ENCODE peak calls at places on chromosomes 16 and 17, in four cellular contexts. G is GM23248, I is PC-3, R is hepatocyte. Q is an unnamed sample.

GRCh38 chr17:6304894-6305612 is 129.9 kb downstream of the AIPL1 start:
- DNase-seq in G (no peak), I (peak; percentile 42), R (no peak), Q (no peak)

GRCh38 chr17:55584055-55584685 is 72.9 kb upstream of the SMIM36 start:
- DNase-seq in G (peak; percentile 56), I (peak; percentile 65), R (no peak), Q (peak; percentile 88)

GRCh38 chr17:8366231-8366630 is 10.3 kb downstream of the KRABD2 start:
- DNase-seq in G (peak; percentile 81), I (peak; percentile 58), R (no peak), Q (no peak)

GRCh38 chr16:4425378-4426020 is at the start of gene DNAJA3:
- DNase-seq in G (peak; percentile 99), I (peak; percentile 86), R (peak; percentile 98), Q (peak; percentile 93)

GRCh38 chr16:29824589-29825144 is 4.4 kb downstream of the MVP start:
- DNase-seq in G (peak; percentile 82), I (peak; percentile 65), R (no peak), Q (no peak)

GRCh38 chr17:17570207-17570797 is 21.2 kb downstream of the PEMT start:
- DNase-seq in G (peak; percentile 38), I (peak; percentile 72), R (peak; percentile 70), Q (peak; percentile 62)

GRCh38 chr17:1108810-1109605 is 70.8 kb downstream of the ABR start:
- DNase-seq in G (peak; percentile 83), I (peak; percentile 38), R (peak; percentile 81), Q (no peak)

GRCh38 chr16:65000654-65001053 is 121.2 kb downstream of the CDH11 start:
- DNase-seq in G (no peak), I (no peak), R (no peak), Q (no peak)

GRCh38 chr16:58661199-58661830 is 23.3 kb downstream of the SLC38A7 start:
- DNase-seq in G (peak; percentile 95), I (peak; percentile 85), R (peak; percentile 89), Q (peak; percentile 86)

GRCh38 chr17:27807567-27808470 is 7.5 kb upstream of the NOS2 start:
- DNase-seq in G (no peak), I (no peak), R (peak; percentile 55), Q (no peak)

GRCh38 chr16:87844374-87844733 is 25.0 kb downstream of the SLC7A5 start:
- DNase-seq in G (no peak), I (no peak), R (no peak), Q (no peak)

GRCh38 chr16:56281256-56281805 is 90.0 kb downstream of the GNAO1 start:
- DNase-seq in G (peak; percentile 11), I (peak; percentile 24), R (no peak), Q (no peak)

GRCh38 chr16:77993111-77993571 is 29.2 kb upstream of the CLEC3A start:
- DNase-seq in G (peak; percentile 79), I (no peak), R (peak; percentile 42), Q (no peak)

GRCh38 chr16:67833035-67833417 is 9.1 kb upstream of the THAP11 start:
- DNase-seq in G (peak; percentile 94), I (peak; percentile 68), R (no peak), Q (peak; percentile 12)

GRCh38 chr16:48169896-48170295 is 14.1 kb upstream of the ABCC12 start:
- DNase-seq in G (no peak), I (no peak), R (no peak), Q (no peak)

DNA sequence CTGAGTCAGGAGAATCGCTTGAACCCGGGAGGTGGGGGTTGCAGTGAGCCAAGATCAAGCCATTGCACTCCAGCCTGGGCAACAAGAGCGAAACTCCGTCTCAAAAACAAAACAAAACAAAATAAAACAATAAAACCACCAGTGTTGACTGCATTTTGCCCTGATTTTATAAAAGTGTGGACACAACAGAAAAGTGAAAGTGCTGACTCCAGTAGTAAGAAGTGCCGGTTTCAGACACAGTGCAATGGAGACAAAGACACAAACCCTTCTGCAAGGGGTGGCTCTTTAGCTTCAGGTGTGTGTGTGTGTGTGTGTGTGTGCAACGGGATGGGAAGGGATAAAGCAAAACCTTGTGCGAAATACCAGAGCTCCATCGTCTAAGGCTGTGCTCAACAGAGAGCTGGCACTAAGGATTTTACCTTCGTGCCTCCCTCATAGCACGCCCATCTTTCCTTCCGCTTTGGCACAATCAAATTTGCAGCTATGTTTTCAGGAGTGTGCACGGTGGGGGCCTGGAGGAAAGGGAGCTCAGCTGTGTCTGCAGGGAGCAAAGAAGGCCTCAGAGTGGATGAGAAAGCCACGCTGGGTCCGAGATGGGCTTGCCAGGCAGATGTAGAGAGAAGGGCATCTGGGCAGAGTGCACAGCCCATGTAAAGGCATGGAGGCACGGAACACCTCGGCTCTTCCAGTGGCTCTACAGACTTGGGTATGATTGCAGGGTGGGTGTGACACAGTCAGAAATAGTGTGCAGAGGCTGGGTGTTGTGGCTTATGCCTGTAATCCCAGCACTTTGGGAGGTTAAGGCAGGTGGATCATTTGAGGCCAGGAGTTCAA is 15.5 kb downstream of the MXRA7 start:
- DNase-seq in G (peak; percentile 57), I (no peak), R (no peak), Q (no peak)
- H3K4me2 ChIP-seq in G (peak overlapping the region; percentile 22), I (no peak overlapping the region), R (no peak overlapping the region), Q (no peak overlapping the region)

GRCh38 chr16:49836218-49836617 is 19.7 kb downstream of the ZNF423 start:
- DNase-seq in G (no peak), I (no peak), R (no peak), Q (no peak)
- H3K9me2 ChIP-seq in G (no peaks in the 10 kb centered on the region), I (no peaks in the 10 kb centered on the region), R (no peaks in the 10 kb centered on the region), Q (no peaks in the 10 kb centered on the region)

GRCh38 chr17:76530489-76530814 is 7.1 kb downstream of the CYGB start:
- DNase-seq in G (no peak), I (no peak), R (no peak), Q (no peak)
- H3K4me3 ChIP-seq in G (no peak overlapping the region), I (no peak overlapping the region), R (no peak overlapping the region), Q (no peak overlapping the region)

DNA sequence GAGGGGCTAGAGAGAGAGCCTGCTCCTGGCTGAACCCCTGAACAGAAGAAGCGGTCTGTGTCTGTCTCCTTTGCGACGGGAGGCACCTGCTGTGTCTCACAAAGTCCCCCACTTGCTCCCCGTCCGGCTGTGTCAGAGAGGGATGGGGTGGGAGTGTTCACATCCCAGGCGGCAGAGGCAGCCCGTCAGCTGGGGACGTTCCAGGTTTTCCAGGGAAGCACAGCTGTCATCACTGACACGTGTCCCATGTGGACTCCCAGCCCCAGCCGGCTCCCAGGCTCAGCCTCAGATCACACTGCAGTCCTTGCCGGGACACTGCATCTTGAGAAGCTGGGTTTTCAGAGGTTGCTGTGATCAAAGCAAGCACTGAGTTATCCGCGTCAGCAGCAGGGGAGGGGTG is 1.6 kb downstream of the TELO2 start:
- DNase-seq in G (peak; percentile 58), I (no peak), R (no peak), Q (no peak)
- H3K4me2 ChIP-seq in G (peak overlapping the region; percentile 60), I (peak overlapping the region; percentile 97), R (peak overlapping the region; percentile 88), Q (peak overlapping the region; percentile 95)

GRCh38 chr17:31792007-31792585 is 66.9 kb downstream of the COPRS start:
- DNase-seq in G (no peak), I (no peak), R (no peak), Q (no peak)

GRCh38 chr17:31787857-31788570 is 71.0 kb downstream of the COPRS start:
- DNase-seq in G (peak; percentile 96), I (peak; percentile 55), R (peak; percentile 61), Q (peak; percentile 54)

GRCh38 chr17:31788571-31788946 is 70.5 kb downstream of the COPRS start:
- DNase-seq in G (no peak), I (no peak), R (no peak), Q (no peak)

GRCh38 chr17:31788956-31789355 is 70.1 kb downstream of the COPRS start:
- DNase-seq in G (peak; percentile 68), I (no peak), R (no peak), Q (no peak)

DNA sequence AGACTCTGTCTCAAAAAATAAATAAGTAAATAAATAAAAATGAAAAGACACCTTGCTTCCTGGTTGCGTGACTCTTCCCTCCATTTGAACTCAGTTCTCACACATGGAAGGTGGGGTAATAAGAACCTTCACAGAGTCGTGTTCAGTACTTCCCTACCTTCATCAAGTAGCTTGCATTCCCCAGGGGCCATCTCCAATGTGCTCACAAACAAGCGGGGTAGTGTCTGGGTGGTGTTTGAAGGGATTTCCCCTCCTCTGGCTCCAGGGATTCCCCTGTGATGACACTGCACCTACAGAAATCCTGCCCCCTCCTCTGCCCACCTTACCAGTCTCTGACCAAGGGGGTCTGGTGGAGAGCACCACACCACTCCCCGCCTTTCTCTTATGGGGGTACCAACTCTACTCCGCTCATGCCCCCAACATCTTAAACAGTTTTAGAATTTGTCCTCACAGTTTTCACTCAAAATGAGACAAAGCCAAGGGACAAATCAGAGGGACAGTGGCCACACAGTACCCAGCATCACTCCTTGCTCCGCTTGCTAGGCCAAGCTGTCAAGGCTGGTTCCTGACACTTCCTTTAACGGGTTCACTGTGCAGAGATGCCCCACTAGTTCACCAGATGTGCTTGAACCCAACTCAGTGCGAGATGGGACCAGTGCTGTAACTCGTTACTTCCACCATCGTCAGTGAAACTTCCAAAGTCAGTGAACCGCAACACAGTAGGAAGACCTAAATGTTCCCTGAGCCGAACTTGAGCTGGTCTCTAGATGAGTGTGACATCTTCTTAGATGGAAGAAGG is 69.1 kb downstream of the COPRS start:
- DNase-seq in G (no peak), I (no peak), R (no peak), Q (no peak)
- H3K9me2 ChIP-seq in G (no peaks in the 10 kb centered on the region), I (no peaks in the 10 kb centered on the region), R (no peaks in the 10 kb centered on the region), Q (no peaks in the 10 kb centered on the region)

GRCh38 chr17:60730273-60730672 is 52.6 kb downstream of the BCAS3 start:
- DNase-seq in G (no peak), I (no peak), R (no peak), Q (no peak)
- H3K4me3 ChIP-seq in G (no peak overlapping the region), I (no peak overlapping the region), R (no peak overlapping the region), Q (no peak overlapping the region)

Q was measured in PC-9.